ENCODE peak calls at places on chromosomes 7 and 10, in four cellular contexts. W is K562, H is HepG2, B is upper lobe of left lung. X is an unnamed sample. For H3K4me1, the result is how much of the 10 kb centered on the place peaks cover.

GRCh38 chr7:47604496-47604890 is 22.6 kb upstream of the TNS3 start:
- ATAC-seq in B (peak), H (peak), W (no peak), X (peak)

GRCh38 chr7:2717293-2717904 is 29.4 kb downstream of the AMZ1 start:
- ATAC-seq in H (no peak), W (peak), B (peak), X (peak)

GRCh38 chr10:111532139-111532538 is 455.3 kb downstream of the ADRA2A start:
- ATAC-seq in W (no peak), B (no peak), H (no peak), X (no peak)

GRCh38 chr7:28573059-28573553 is 160.8 kb downstream of the CREB5 start:
- ATAC-seq in W (no peak), B (peak), H (no peak), X (no peak)

GRCh38 chr7:36182854-36183604 is 30.0 kb downstream of the EEPD1 start:
- ATAC-seq in W (no peak), H (peak), B (peak), X (peak)

GRCh38 chr10:5710854-5711253 is 26.2 kb downstream of the TASOR2 start:
- ATAC-seq in H (no peak), W (no peak), B (no peak), X (no peak)

GRCh38 chr7:50608196-50608906 is 43.1 kb upstream of the DDC start:
- ATAC-seq in H (no peak), B (no peak), W (no peak), X (no peak)

GRCh38 chr7:33495207-33495606 is 365.8 kb downstream of the BBS9 start:
- ATAC-seq in B (no peak), W (no peak), H (no peak), X (no peak)

GRCh38 chr10:72564596-72564995 is 61.3 kb downstream of the MICU1 start:
- ATAC-seq in H (no peak), W (no peak), B (peak), X (no peak)

GRCh38 chr7:5380350-5381210 is 43.1 kb downstream of the TNRC18 start:
- ATAC-seq in W (no peak), B (no peak), H (no peak), X (no peak)

GRCh38 chr10:129898701-129899563 is 65.1 kb downstream of the EBF3 start:
- ATAC-seq in B (no peak), W (no peak), H (no peak), X (no peak)

GRCh38 chr10:20688797-20689544 is 208.1 kb downstream of the NEBL start:
- ATAC-seq in B (no peak), W (no peak), H (no peak), X (no peak)

GRCh38 chr7:143395187-143396149 is 13.2 kb downstream of the EPHA1 start:
- ATAC-seq in W (peak), B (peak), H (peak), X (no peak)

GRCh38 chr7:32048970-32049369 is 21.2 kb downstream of the PDE1C start:
- ATAC-seq in W (no peak), H (no peak), B (no peak), X (no peak)

GRCh38 chr7:2734761-2735571 is 47.0 kb downstream of the AMZ1 start:
- ATAC-seq in B (peak), H (no peak), W (peak), X (peak)

GRCh38 chr7:45874408-45875131 is 1.7 kb upstream of the CCDC201 start:
- ATAC-seq in B (no peak), H (peak), W (peak), X (no peak)

GRCh38 chr10:63054889-63055606 is 78.1 kb upstream of the NRBF2 start:
- ATAC-seq in W (no peak), B (no peak), H (no peak), X (no peak)

GRCh38 chr7:12436896-12437535 is 33.4 kb upstream of the VWDE start:
- ATAC-seq in B (no peak), W (peak), H (peak), X (no peak)

DNA sequence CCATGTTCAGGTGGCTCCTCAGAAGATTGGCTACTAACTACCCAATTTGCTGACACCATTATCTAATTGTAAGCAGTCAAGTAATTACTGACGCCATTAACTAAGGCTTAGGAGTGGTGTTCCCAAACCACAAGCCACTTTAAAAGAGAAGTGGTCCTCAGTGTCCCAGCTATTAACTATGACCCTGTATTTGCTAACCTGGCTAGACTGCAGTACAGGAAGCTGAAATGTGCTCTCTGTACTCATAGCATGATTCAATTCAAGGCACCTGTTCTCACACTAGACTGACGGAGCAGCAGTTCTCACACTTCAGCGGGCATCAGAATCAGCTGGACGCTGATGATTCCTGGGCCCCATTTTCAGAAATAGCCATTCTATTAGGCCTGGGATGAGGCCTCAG is 24.6 kb upstream of the MSRB2 start:
- ATAC-seq in H (no peak), W (no peak), B (peak), X (no peak)
- TF ChIP-seq POLR2AphosphoS5 in H (no peak), W (no peak), B (no peak), X (no peak)

DNA sequence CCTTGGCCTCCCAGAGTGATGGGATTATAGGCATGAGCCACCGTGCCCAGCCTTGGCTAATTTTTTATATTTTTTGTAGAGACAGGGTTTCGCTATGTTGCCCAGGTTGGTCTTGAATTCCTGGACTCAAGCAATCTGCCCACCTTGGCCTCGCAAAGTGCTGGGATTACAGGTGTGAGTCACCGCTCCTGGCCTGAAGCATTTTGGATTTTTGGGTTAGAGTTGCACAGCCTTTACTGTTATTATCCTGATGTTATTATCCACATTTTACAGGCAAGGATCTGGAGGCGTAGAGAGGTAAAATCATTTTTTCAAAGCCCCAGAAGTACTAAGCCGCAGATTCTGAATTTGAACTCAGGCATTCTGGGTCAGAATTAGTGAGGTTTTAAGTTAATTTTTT is 75.4 kb downstream of the TCF7L2 start:
- ATAC-seq in W (no peak), B (no peak), H (no peak), X (no peak)
- H3K4me1 ChIP-seq in W (under half), B (under half), H (half or more), X (under half)

DNA sequence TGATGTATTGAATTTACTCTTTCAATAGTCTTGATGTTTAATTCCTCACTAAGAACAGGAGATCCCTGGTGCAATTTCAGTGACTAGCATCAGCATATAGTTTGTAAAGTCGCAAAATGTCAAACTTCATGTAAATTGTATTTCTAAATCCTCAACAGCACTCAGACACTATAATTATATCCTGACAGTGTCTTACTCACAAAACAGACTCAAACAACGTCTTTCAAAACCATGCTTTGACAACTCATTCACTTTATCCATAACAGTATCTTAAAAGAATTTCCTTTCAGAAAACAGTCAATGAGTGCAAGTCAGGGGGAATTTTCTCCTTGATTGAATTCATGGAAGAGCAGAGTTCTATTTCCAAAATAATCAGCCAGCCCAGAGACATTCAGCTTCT is 20.8 kb downstream of the BAMBI start:
- ATAC-seq in B (no peak), H (no peak), W (no peak), X (no peak)
- TF ChIP-seq EP300 in B (no peak), H (no peak), W (no peak), X (no peak)

GRCh38 chr10:131723601-131724530 is 176.9 kb upstream of the PPP2R2D start:
- ATAC-seq in B (no peak), H (peak), W (no peak), X (no peak)
- TF ChIP-seq POLR2AphosphoS5 in B (no peak), H (no peak), W (no peak), X (no peak)

GRCh38 chr7:20235303-20235702 is 18.1 kb upstream of the MACC1 start:
- ATAC-seq in B (no peak), W (no peak), H (no peak), X (no peak)

GRCh38 chr7:20238268-20238753 is 21.1 kb upstream of the MACC1 start:
- ATAC-seq in H (no peak), W (peak), B (no peak), X (no peak)

GRCh38 chr7:20236790-20237189 is 19.6 kb upstream of the MACC1 start:
- ATAC-seq in H (no peak), B (no peak), W (no peak), X (no peak)

GRCh38 chr7:20237464-20238267 is 20.5 kb upstream of the MACC1 start:
- ATAC-seq in W (peak), B (no peak), H (no peak), X (no peak)

DNA sequence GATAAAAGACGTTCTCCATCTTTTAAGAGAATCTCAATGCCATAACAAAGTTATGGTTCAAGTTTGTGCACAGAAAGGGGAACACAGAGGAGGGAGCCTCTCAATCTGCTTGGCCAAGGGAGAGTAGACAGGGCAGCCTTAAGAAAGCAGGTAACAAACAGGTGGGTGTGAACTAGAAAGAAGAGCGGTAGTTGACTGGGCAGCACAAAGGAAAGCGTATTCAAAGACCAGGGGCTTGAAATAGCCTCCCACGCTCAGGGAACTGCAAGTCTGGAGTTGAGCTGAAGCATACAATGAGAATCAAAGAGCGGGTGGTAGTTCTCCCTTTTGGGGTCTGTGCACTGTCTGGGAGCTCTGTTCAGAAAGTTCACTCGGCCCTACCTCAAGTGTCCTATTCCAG is 18.9 kb upstream of the MACC1 start:
- ATAC-seq in B (peak), H (no peak), W (no peak), X (no peak)
- H3K4me1 ChIP-seq in B (under half), H (under half), W (under half), X (under half)

X was measured in gastroesophageal sphincter.